ENCODE peak calls at places on chromosomes 11 and 22, in nine cellular contexts. One of them, this sample, is unnamed.

GRCh38 chr11:69375316-69376154 is 81.6 kb downstream of the MYEOV start:
- DNase-seq in brain microvascular endothelial cell: no peak
- DNase-seq in Peyer's patch: peak
- DNase-seq in bronchial epithelial cell: no peak
- DNase-seq in GM12865: no peak
- DNase-seq in fibroblast of mammary gland: no peak
- DNase-seq in ovary: no peak
- DNase-seq in neural progenitor cell: no peak
- DNase-seq in astrocyte of the spinal cord: no peak
- DNase-seq in this sample: no peak

GRCh38 chr22:22460635-22461034 is 47.9 kb downstream of the ZNF280B start:
- DNase-seq in brain microvascular endothelial cell: no peak
- DNase-seq in Peyer's patch: no peak
- DNase-seq in bronchial epithelial cell: no peak
- DNase-seq in GM12865: peak
- DNase-seq in fibroblast of mammary gland: peak
- DNase-seq in ovary: no peak
- DNase-seq in neural progenitor cell: peak
- DNase-seq in astrocyte of the spinal cord: no peak
- DNase-seq in this sample: no peak

GRCh38 chr22:41286639-41287091 is 678 bp upstream of the RANGAP1 start:
- DNase-seq in brain microvascular endothelial cell: peak
- DNase-seq in Peyer's patch: no peak
- DNase-seq in bronchial epithelial cell: no peak
- DNase-seq in GM12865: peak
- DNase-seq in fibroblast of mammary gland: peak
- DNase-seq in ovary: no peak
- DNase-seq in neural progenitor cell: no peak
- DNase-seq in astrocyte of the spinal cord: no peak
- DNase-seq in this sample: no peak

GRCh38 chr11:82714346-82715174 is 19.1 kb downstream of the FAM181B start:
- DNase-seq in brain microvascular endothelial cell: peak
- DNase-seq in Peyer's patch: no peak
- DNase-seq in bronchial epithelial cell: no peak
- DNase-seq in GM12865: no peak
- DNase-seq in fibroblast of mammary gland: no peak
- DNase-seq in ovary: no peak
- DNase-seq in neural progenitor cell: no peak
- DNase-seq in astrocyte of the spinal cord: no peak
- DNase-seq in this sample: no peak

GRCh38 chr22:45246060-45246985 is 5.6 kb upstream of the KIAA0930 start:
- DNase-seq in brain microvascular endothelial cell: peak
- DNase-seq in Peyer's patch: peak
- DNase-seq in bronchial epithelial cell: peak
- DNase-seq in GM12865: no peak
- DNase-seq in fibroblast of mammary gland: peak
- DNase-seq in ovary: peak
- DNase-seq in neural progenitor cell: no peak
- DNase-seq in astrocyte of the spinal cord: peak
- DNase-seq in this sample: peak

GRCh38 chr11:69243496-69244200 is 50.3 kb upstream of the MYEOV start:
- DNase-seq in brain microvascular endothelial cell: no peak
- DNase-seq in Peyer's patch: no peak
- DNase-seq in bronchial epithelial cell: no peak
- DNase-seq in GM12865: no peak
- DNase-seq in fibroblast of mammary gland: no peak
- DNase-seq in ovary: no peak
- DNase-seq in neural progenitor cell: no peak
- DNase-seq in astrocyte of the spinal cord: no peak
- DNase-seq in this sample: no peak

GRCh38 chr22:25542720-25543402 is 21.6 kb upstream of the GRK3 start:
- DNase-seq in brain microvascular endothelial cell: no peak
- DNase-seq in Peyer's patch: no peak
- DNase-seq in bronchial epithelial cell: no peak
- DNase-seq in GM12865: no peak
- DNase-seq in fibroblast of mammary gland: no peak
- DNase-seq in ovary: no peak
- DNase-seq in neural progenitor cell: no peak
- DNase-seq in astrocyte of the spinal cord: no peak
- DNase-seq in this sample: no peak

GRCh38 chr11:93236741-93237675 is 39.2 kb upstream of the SLC36A4 start:
- DNase-seq in brain microvascular endothelial cell: peak
- DNase-seq in Peyer's patch: no peak
- DNase-seq in bronchial epithelial cell: peak
- DNase-seq in GM12865: peak
- DNase-seq in fibroblast of mammary gland: peak
- DNase-seq in ovary: peak
- DNase-seq in neural progenitor cell: peak
- DNase-seq in astrocyte of the spinal cord: peak
- DNase-seq in this sample: no peak

GRCh38 chr11:12410006-12410728 is 32.8 kb downstream of the PARVA start:
- DNase-seq in brain microvascular endothelial cell: no peak
- DNase-seq in Peyer's patch: no peak
- DNase-seq in bronchial epithelial cell: no peak
- DNase-seq in GM12865: no peak
- DNase-seq in fibroblast of mammary gland: peak
- DNase-seq in ovary: peak
- DNase-seq in neural progenitor cell: peak
- DNase-seq in astrocyte of the spinal cord: peak
- DNase-seq in this sample: no peak

GRCh38 chr11:441418-442274 is at the start of gene ANO9:
- DNase-seq in brain microvascular endothelial cell: no peak
- DNase-seq in Peyer's patch: peak
- DNase-seq in bronchial epithelial cell: peak
- DNase-seq in GM12865: peak
- DNase-seq in fibroblast of mammary gland: no peak
- DNase-seq in ovary: no peak
- DNase-seq in neural progenitor cell: peak
- DNase-seq in astrocyte of the spinal cord: no peak
- DNase-seq in this sample: no peak

GRCh38 chr22:17171313-17172171 is 12.5 kb upstream of the HDHD5 start:
- DNase-seq in brain microvascular endothelial cell: peak
- DNase-seq in Peyer's patch: peak
- DNase-seq in bronchial epithelial cell: peak
- DNase-seq in GM12865: peak
- DNase-seq in fibroblast of mammary gland: peak
- DNase-seq in ovary: peak
- DNase-seq in neural progenitor cell: peak
- DNase-seq in astrocyte of the spinal cord: peak
- DNase-seq in this sample: peak

GRCh38 chr22:17167486-17167885 is 8.4 kb upstream of the HDHD5 start:
- DNase-seq in brain microvascular endothelial cell: no peak
- DNase-seq in Peyer's patch: no peak
- DNase-seq in bronchial epithelial cell: no peak
- DNase-seq in GM12865: no peak
- DNase-seq in fibroblast of mammary gland: no peak
- DNase-seq in ovary: no peak
- DNase-seq in neural progenitor cell: no peak
- DNase-seq in astrocyte of the spinal cord: no peak
- DNase-seq in this sample: no peak

GRCh38 chr22:17172172-17172833 is 13.2 kb upstream of the HDHD5 start:
- DNase-seq in brain microvascular endothelial cell: no peak
- DNase-seq in Peyer's patch: no peak
- DNase-seq in bronchial epithelial cell: no peak
- DNase-seq in GM12865: no peak
- DNase-seq in fibroblast of mammary gland: no peak
- DNase-seq in ovary: peak
- DNase-seq in neural progenitor cell: no peak
- DNase-seq in astrocyte of the spinal cord: no peak
- DNase-seq in this sample: no peak

GRCh38 chr22:17176715-17177114 is 17.6 kb upstream of the HDHD5 start:
- DNase-seq in brain microvascular endothelial cell: no peak
- DNase-seq in Peyer's patch: no peak
- DNase-seq in bronchial epithelial cell: no peak
- DNase-seq in GM12865: no peak
- DNase-seq in fibroblast of mammary gland: no peak
- DNase-seq in ovary: no peak
- DNase-seq in neural progenitor cell: no peak
- DNase-seq in astrocyte of the spinal cord: no peak
- DNase-seq in this sample: no peak

DNA sequence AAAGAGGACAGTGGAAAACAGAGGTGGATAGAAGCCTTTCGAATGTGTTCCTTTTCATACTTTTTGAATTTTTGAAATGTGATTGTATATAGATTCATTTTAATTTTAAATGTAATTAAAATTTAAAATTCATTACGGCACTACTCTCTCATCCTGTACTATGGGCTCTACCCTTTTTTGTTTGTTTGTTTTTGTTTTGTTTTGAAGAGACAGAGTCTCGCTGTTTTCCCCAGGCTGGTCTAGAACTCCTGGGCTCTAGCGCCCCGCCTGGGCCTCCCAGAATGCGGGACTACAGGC is 11.9 kb upstream of the HDHD5 start:
- DNase-seq in brain microvascular endothelial cell: no peak
- DNase-seq in Peyer's patch: no peak
- DNase-seq in bronchial epithelial cell: no peak
- DNase-seq in GM12865: no peak
- DNase-seq in fibroblast of mammary gland: no peak
- DNase-seq in ovary: no peak
- DNase-seq in neural progenitor cell: no peak
- DNase-seq in astrocyte of the spinal cord: no peak
- DNase-seq in this sample: no peak
- TF ChIP-seq CTCF in brain microvascular endothelial cell: peak
- TF ChIP-seq CTCF in Peyer's patch: no peak
- TF ChIP-seq CTCF in bronchial epithelial cell: no peak
- TF ChIP-seq CTCF in GM12865: no peak
- TF ChIP-seq CTCF in fibroblast of mammary gland: peak
- TF ChIP-seq CTCF in ovary: no peak
- TF ChIP-seq CTCF in neural progenitor cell: no peak
- TF ChIP-seq CTCF in astrocyte of the spinal cord: peak
- TF ChIP-seq CTCF in this sample: no peak

GRCh38 chr11:75339685-75340409 is 11.6 kb downstream of the ARRB1 start:
- DNase-seq in brain microvascular endothelial cell: no peak
- DNase-seq in Peyer's patch: peak
- DNase-seq in bronchial epithelial cell: no peak
- DNase-seq in GM12865: no peak
- DNase-seq in fibroblast of mammary gland: no peak
- DNase-seq in ovary: no peak
- DNase-seq in neural progenitor cell: peak
- DNase-seq in astrocyte of the spinal cord: no peak
- DNase-seq in this sample: no peak
- H3K4me3 ChIP-seq in brain microvascular endothelial cell: no peak
- H3K4me3 ChIP-seq in Peyer's patch: no peak
- H3K4me3 ChIP-seq in bronchial epithelial cell: no peak
- H3K4me3 ChIP-seq in GM12865: no peak
- H3K4me3 ChIP-seq in fibroblast of mammary gland: no peak
- H3K4me3 ChIP-seq in ovary: no peak
- H3K4me3 ChIP-seq in neural progenitor cell: no peak
- H3K4me3 ChIP-seq in astrocyte of the spinal cord: no peak
- H3K4me3 ChIP-seq in this sample: no peak

GRCh38 chr11:2168286-2169000 is 3.2 kb downstream of the TH start:
- DNase-seq in brain microvascular endothelial cell: no peak
- DNase-seq in Peyer's patch: no peak
- DNase-seq in bronchial epithelial cell: no peak
- DNase-seq in GM12865: no peak
- DNase-seq in fibroblast of mammary gland: no peak
- DNase-seq in ovary: no peak
- DNase-seq in neural progenitor cell: no peak
- DNase-seq in astrocyte of the spinal cord: no peak
- DNase-seq in this sample: no peak

GRCh38 chr11:2169626-2170570 is 1.7 kb downstream of the TH start:
- DNase-seq in brain microvascular endothelial cell: no peak
- DNase-seq in Peyer's patch: no peak
- DNase-seq in bronchial epithelial cell: no peak
- DNase-seq in GM12865: no peak
- DNase-seq in fibroblast of mammary gland: no peak
- DNase-seq in ovary: no peak
- DNase-seq in neural progenitor cell: no peak
- DNase-seq in astrocyte of the spinal cord: no peak
- DNase-seq in this sample: no peak

GRCh38 chr11:2171531-2171930 is at the start of gene TH:
- DNase-seq in brain microvascular endothelial cell: no peak
- DNase-seq in Peyer's patch: no peak
- DNase-seq in bronchial epithelial cell: no peak
- DNase-seq in GM12865: no peak
- DNase-seq in fibroblast of mammary gland: no peak
- DNase-seq in ovary: no peak
- DNase-seq in neural progenitor cell: no peak
- DNase-seq in astrocyte of the spinal cord: no peak
- DNase-seq in this sample: no peak

GRCh38 chr11:2167141-2168045 is 4.2 kb downstream of the TH start:
- DNase-seq in brain microvascular endothelial cell: no peak
- DNase-seq in Peyer's patch: no peak
- DNase-seq in bronchial epithelial cell: no peak
- DNase-seq in GM12865: no peak
- DNase-seq in fibroblast of mammary gland: no peak
- DNase-seq in ovary: no peak
- DNase-seq in neural progenitor cell: no peak
- DNase-seq in astrocyte of the spinal cord: no peak
- DNase-seq in this sample: no peak

DNA sequence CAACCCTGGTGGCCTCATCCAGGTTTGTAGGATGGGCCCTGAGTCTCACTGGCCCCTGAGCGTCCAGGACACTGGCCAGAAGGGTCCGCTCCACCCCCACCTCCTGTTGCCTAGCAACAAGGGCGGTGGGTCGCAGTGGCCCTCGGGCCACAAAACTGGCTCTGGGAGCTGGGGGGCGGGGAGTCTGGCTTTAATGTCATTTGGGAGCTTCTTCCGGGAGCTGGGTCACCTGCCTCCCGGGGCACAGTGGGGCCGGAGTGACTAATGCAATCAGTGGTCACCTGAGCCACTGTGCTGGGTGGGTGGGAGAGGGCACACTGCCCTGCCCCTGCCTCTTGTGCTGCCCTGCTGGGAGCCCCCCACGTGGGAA is 2.6 kb downstream of the TH start:
- DNase-seq in brain microvascular endothelial cell: no peak
- DNase-seq in Peyer's patch: no peak
- DNase-seq in bronchial epithelial cell: no peak
- DNase-seq in GM12865: no peak
- DNase-seq in fibroblast of mammary gland: no peak
- DNase-seq in ovary: no peak
- DNase-seq in neural progenitor cell: no peak
- DNase-seq in astrocyte of the spinal cord: no peak
- DNase-seq in this sample: no peak
- TF ChIP-seq CTCF in brain microvascular endothelial cell: no peak
- TF ChIP-seq CTCF in Peyer's patch: no peak
- TF ChIP-seq CTCF in bronchial epithelial cell: no peak
- TF ChIP-seq CTCF in GM12865: no peak
- TF ChIP-seq CTCF in fibroblast of mammary gland: no peak
- TF ChIP-seq CTCF in ovary: no peak
- TF ChIP-seq CTCF in neural progenitor cell: no peak
- TF ChIP-seq CTCF in astrocyte of the spinal cord: no peak
- TF ChIP-seq CTCF in this sample: no peak

DNA sequence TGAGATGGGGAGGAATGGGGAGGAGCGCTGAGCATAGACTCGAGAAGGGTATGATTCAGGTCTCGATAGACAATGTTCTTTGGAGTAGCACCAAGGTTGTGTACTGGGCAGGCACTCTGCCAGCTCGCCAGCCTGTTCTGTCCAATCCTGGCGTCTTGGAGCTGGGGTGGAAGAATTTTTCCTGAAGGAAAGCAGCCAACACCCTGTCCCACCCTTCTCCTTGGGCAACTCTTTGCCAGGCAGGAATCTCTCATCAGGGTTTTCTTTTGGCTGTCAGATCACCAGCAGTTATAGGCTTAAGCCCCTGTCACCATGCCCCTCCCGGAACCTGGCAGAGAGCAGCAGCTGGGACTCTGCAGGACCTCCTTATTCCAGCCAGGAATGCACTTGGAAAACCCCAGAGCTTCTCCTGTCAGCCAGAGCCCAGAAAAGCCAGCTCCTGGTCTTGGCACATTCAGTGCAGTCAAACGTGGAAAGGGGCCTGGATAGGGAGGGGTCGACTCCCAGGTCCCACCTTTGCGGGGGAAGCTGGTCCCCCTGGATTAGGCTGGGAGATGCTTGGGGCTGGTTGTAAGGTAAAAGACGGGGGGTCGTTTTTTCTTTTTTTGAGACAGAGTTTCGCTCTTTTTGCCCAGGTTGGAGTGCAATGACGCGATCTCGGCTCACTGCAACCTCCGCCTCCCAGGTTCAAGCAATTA is 14.4 kb upstream of the SPTBN2 start:
- DNase-seq in brain microvascular endothelial cell: no peak
- DNase-seq in Peyer's patch: peak
- DNase-seq in bronchial epithelial cell: peak
- DNase-seq in GM12865: no peak
- DNase-seq in fibroblast of mammary gland: no peak
- DNase-seq in ovary: no peak
- DNase-seq in neural progenitor cell: peak
- DNase-seq in astrocyte of the spinal cord: no peak
- DNase-seq in this sample: no peak
- H3K4me3 ChIP-seq in brain microvascular endothelial cell: no peak
- H3K4me3 ChIP-seq in Peyer's patch: no peak
- H3K4me3 ChIP-seq in bronchial epithelial cell: peak
- H3K4me3 ChIP-seq in GM12865: peak
- H3K4me3 ChIP-seq in fibroblast of mammary gland: no peak
- H3K4me3 ChIP-seq in ovary: no peak
- H3K4me3 ChIP-seq in neural progenitor cell: peak
- H3K4me3 ChIP-seq in astrocyte of the spinal cord: no peak
- H3K4me3 ChIP-seq in this sample: no peak